ENCODE peak calls at places on chromosomes 7 and 10, in four cellular contexts. Y is K562, B is SK-N-SH, N is HepG2. D is an unnamed sample.

GRCh38 chr10:131845505-131846223 is 55.1 kb upstream of the PPP2R2D start:
- DNase-seq in Y (no peak), B (no peak), N (no peak), D (no peak)

GRCh38 chr7:151157645-151158329 is 9.7 kb downstream of the GBX1 start:
- DNase-seq in Y (no peak), B (no peak), N (no peak), D (no peak)

GRCh38 chr10:10782603-10783002 is 235.1 kb upstream of the CELF2 start:
- DNase-seq in Y (no peak), B (no peak), N (no peak), D (no peak)

GRCh38 chr7:33432825-33433224 is 303.5 kb downstream of the BBS9 start:
- DNase-seq in Y (no peak), B (no peak), N (no peak), D (no peak)

GRCh38 chr10:105148921-105149320 is 507.8 kb downstream of the SORCS3 start:
- DNase-seq in Y (no peak), B (no peak), N (no peak), D (no peak)

GRCh38 chr7:129926618-129927017 is 26.1 kb downstream of the UBE2H start:
- DNase-seq in Y (no peak), B (no peak), N (no peak), D (no peak)

GRCh38 chr7:86469680-86470295 is 173.9 kb upstream of the GRM3 start:
- DNase-seq in Y (peak; percentile 50), B (peak; percentile 57), N (peak; percentile 70), D (peak; percentile 27)

GRCh38 chr10:62053860-62054259 is 152.4 kb downstream of the ARID5B start:
- DNase-seq in Y (no peak), B (no peak), N (no peak), D (no peak)

GRCh38 chr10:30725661-30726060 is 96.1 kb upstream of the LYZL2 start:
- DNase-seq in Y (no peak), B (no peak), N (no peak), D (no peak)
- TF ChIP-seq REST in Y (no peak), B (no peak), N (no peak), D (no peak)

GRCh38 chr7:133941496-133941895 is 185.6 kb upstream of the LRGUK start:
- DNase-seq in Y (no peak), B (no peak), N (no peak), D (no peak)

GRCh38 chr7:133937786-133938185 is 189.4 kb upstream of the LRGUK start:
- DNase-seq in Y (no peak), B (no peak), N (no peak), D (no peak)

GRCh38 chr7:133945497-133945896 is 181.6 kb upstream of the LRGUK start:
- DNase-seq in Y (no peak), B (no peak), N (no peak), D (no peak)

GRCh38 chr7:133936074-133936473 is 191.1 kb upstream of the LRGUK start:
- DNase-seq in Y (no peak), B (no peak), N (no peak), D (no peak)

DNA sequence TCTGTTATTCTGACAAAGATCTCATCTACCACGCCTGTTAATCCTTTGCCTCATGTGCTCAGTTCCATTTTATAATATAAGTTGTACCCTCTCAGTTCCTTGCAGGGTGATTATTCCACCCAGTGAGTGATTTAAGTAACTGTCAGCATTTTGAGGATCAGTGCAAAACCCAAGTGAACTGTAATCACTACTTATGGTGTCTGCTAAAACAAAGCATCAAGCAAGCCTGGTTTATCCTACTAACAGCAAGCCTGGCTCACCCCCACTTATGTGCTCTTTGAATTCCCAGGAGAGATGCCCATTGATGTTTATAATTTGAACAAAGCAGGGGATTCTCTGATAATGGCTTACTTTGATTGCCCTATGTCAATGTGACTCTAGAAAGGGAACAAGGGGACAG is 186.8 kb upstream of the LRGUK start:
- DNase-seq in Y (no peak), B (no peak), N (no peak), D (no peak)
- H3K4me2 ChIP-seq in Y (no peak overlapping the region), B (no peak overlapping the region), N (no peak overlapping the region), D (no peak overlapping the region)

GRCh38 chr7:83248000-83248399 is 85.3 kb upstream of the PCLO start:
- DNase-seq in Y (no peak), B (no peak), N (no peak), D (no peak)
- TF ChIP-seq NFIC in Y (no peak), B (no peak), N (no peak), D (no peak)

DNA sequence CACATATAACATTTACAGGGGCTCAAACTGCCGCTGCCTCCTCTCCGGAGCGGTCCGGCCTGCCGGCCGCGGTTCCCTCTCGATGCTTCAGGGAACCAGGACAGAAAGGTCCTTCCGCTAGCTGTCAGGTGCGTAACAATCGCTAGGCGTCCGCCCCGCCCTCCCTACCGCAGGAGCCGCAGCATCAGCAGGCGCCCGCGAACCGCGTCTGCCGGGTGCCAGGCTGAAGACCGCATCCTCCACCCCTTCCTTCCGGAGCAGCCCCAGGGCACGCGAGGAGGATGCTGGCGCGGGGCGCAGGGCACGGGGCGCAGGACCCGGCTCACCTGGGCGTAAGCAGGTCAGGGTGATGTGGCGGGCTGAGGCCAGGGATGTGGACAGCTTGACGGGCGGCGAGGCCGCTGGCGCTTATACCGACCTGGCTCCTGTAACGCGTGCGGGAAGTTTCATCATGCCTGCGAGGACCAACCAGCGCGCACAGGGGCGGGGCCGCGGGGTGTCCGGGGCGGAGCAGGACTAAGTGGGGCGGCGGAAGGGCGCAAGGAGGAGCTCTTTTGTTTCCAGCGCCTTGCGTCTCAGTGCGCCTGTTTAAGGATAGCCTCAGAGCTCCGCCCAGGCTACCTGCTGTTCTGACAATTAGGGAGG is at the start of gene ASNS:
- DNase-seq in Y (peak; percentile 93), B (peak; percentile 95), N (peak; percentile 77), D (peak; percentile 59)
- TF ChIP-seq REST in Y (no peak), B (no peak), N (peak; percentile 31), D (no peak)

DNA sequence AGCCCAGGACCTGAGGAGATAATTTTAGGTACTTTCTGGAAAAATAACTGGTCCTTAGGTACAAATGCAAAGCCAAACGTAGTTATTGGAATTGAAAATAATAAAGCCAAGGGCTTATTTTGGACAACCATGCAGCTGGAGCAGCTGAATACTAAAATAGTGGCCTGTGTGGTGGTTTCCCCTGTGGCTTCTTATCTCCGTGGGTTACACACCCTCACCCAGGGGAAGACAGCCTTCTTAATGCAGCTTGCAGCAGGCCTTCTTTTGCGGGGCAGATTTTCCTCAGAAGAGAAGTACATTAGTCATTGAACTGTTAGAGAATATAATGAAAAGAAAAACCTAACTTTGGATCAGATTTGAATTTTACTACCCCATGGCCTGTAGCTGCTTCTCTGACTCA is 133.5 kb downstream of the ST7 start:
- DNase-seq in Y (peak; percentile 67), B (no peak), N (no peak), D (no peak)
- H3K4me2 ChIP-seq in Y (no peak overlapping the region), B (no peak overlapping the region), N (no peak overlapping the region), D (peak overlapping the region; percentile 22)

DNA sequence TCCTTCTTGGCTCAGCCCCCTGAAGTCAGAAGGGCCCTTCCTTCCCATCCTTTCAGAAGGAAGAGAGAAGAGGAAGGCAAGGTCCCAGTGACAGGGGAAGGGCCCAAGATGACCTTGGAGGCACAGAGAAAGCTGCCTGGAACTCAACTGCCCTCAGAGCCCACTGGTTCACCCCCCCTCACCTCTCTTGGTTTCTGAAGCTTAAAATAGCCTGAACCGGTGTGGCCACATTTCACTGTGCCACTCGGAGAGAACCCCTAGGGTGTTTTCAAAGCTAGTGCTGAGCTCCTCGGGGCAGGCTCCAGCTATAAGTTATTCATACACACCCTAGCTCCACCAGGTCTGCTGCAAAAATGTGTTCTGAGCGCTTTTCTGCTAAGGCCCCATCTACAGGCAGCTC is 60.9 kb upstream of the ADRB1 start:
- DNase-seq in Y (no peak), B (no peak), N (no peak), D (no peak)
- TF ChIP-seq NFIC in Y (no peak), B (no peak), N (no peak), D (no peak)